ENCODE peak calls at places on chromosomes 6 and 20, in eight cellular contexts. One of them, this sample, is unnamed.

GRCh38 chr6:82904860-82905259 is 160.8 kb downstream of the UBE3D start:
- DNase-seq in HT1080: no peak
- DNase-seq in naive thymus-derived CD4-positive, alpha-beta T cell: no peak
- DNase-seq in NB4: no peak
- DNase-seq in mesothelial cell of epicardium: no peak
- DNase-seq in NCI-H524: no peak
- DNase-seq in mucosa of descending colon: no peak
- DNase-seq in activated CD8-positive, alpha-beta memory T cell treated with anti-CD3 and anti-CD28 coated beads, Interleukin-2, amount 50 U/mL, for 4 hours: no peak
- DNase-seq in this sample: no peak

GRCh38 chr20:33443512-33444239 is at the start of gene SNTA1:
- DNase-seq in HT1080: peak
- DNase-seq in naive thymus-derived CD4-positive, alpha-beta T cell: peak
- DNase-seq in NCI-H524: peak
- DNase-seq in NB4: peak
- DNase-seq in mucosa of descending colon: peak
- DNase-seq in activated CD8-positive, alpha-beta memory T cell treated with anti-CD3 and anti-CD28 coated beads, Interleukin-2, amount 50 U/mL, for 4 hours: peak
- DNase-seq in mesothelial cell of epicardium: peak
- DNase-seq in this sample: peak

GRCh38 chr6:53530346-53530745 is 14.6 kb downstream of the GCLC start:
- DNase-seq in NCI-H524: no peak
- DNase-seq in naive thymus-derived CD4-positive, alpha-beta T cell: no peak
- DNase-seq in mucosa of descending colon: no peak
- DNase-seq in mesothelial cell of epicardium: no peak
- DNase-seq in NB4: no peak
- DNase-seq in HT1080: no peak
- DNase-seq in activated CD8-positive, alpha-beta memory T cell treated with anti-CD3 and anti-CD28 coated beads, Interleukin-2, amount 50 U/mL, for 4 hours: no peak
- DNase-seq in this sample: no peak

GRCh38 chr6:134296762-134297161 is 21.1 kb downstream of the SGK1 start:
- DNase-seq in NB4: no peak
- DNase-seq in mesothelial cell of epicardium: no peak
- DNase-seq in activated CD8-positive, alpha-beta memory T cell treated with anti-CD3 and anti-CD28 coated beads, Interleukin-2, amount 50 U/mL, for 4 hours: no peak
- DNase-seq in HT1080: no peak
- DNase-seq in NCI-H524: no peak
- DNase-seq in naive thymus-derived CD4-positive, alpha-beta T cell: no peak
- DNase-seq in mucosa of descending colon: no peak
- DNase-seq in this sample: no peak

GRCh38 chr6:111661541-111662041 is 55.9 kb upstream of the TRAF3IP2 start:
- DNase-seq in naive thymus-derived CD4-positive, alpha-beta T cell: no peak
- DNase-seq in activated CD8-positive, alpha-beta memory T cell treated with anti-CD3 and anti-CD28 coated beads, Interleukin-2, amount 50 U/mL, for 4 hours: no peak
- DNase-seq in NB4: no peak
- DNase-seq in HT1080: no peak
- DNase-seq in mucosa of descending colon: peak
- DNase-seq in NCI-H524: peak
- DNase-seq in mesothelial cell of epicardium: no peak
- DNase-seq in this sample: no peak

GRCh38 chr6:22904413-22904812 is 335.0 kb downstream of the HDGFL1 start:
- DNase-seq in activated CD8-positive, alpha-beta memory T cell treated with anti-CD3 and anti-CD28 coated beads, Interleukin-2, amount 50 U/mL, for 4 hours: no peak
- DNase-seq in NB4: no peak
- DNase-seq in naive thymus-derived CD4-positive, alpha-beta T cell: no peak
- DNase-seq in HT1080: peak
- DNase-seq in mucosa of descending colon: no peak
- DNase-seq in NCI-H524: no peak
- DNase-seq in mesothelial cell of epicardium: no peak
- DNase-seq in this sample: no peak

GRCh38 chr6:17585766-17586502 is 14.2 kb upstream of the FAM8A1 start:
- DNase-seq in activated CD8-positive, alpha-beta memory T cell treated with anti-CD3 and anti-CD28 coated beads, Interleukin-2, amount 50 U/mL, for 4 hours: no peak
- DNase-seq in HT1080: peak
- DNase-seq in naive thymus-derived CD4-positive, alpha-beta T cell: no peak
- DNase-seq in NB4: peak
- DNase-seq in NCI-H524: peak
- DNase-seq in mucosa of descending colon: peak
- DNase-seq in mesothelial cell of epicardium: no peak
- DNase-seq in this sample: no peak

GRCh38 chr20:41538810-41539596 is 79.2 kb downstream of the CHD6 start:
- DNase-seq in NCI-H524: no peak
- DNase-seq in naive thymus-derived CD4-positive, alpha-beta T cell: no peak
- DNase-seq in mucosa of descending colon: no peak
- DNase-seq in mesothelial cell of epicardium: no peak
- DNase-seq in activated CD8-positive, alpha-beta memory T cell treated with anti-CD3 and anti-CD28 coated beads, Interleukin-2, amount 50 U/mL, for 4 hours: no peak
- DNase-seq in HT1080: no peak
- DNase-seq in NB4: no peak
- DNase-seq in this sample: no peak

GRCh38 chr20:20519269-20519668 is 151.4 kb downstream of the INSM1 start:
- DNase-seq in NCI-H524: no peak
- DNase-seq in naive thymus-derived CD4-positive, alpha-beta T cell: no peak
- DNase-seq in mucosa of descending colon: peak
- DNase-seq in activated CD8-positive, alpha-beta memory T cell treated with anti-CD3 and anti-CD28 coated beads, Interleukin-2, amount 50 U/mL, for 4 hours: no peak
- DNase-seq in mesothelial cell of epicardium: no peak
- DNase-seq in NB4: no peak
- DNase-seq in HT1080: no peak
- DNase-seq in this sample: no peak

GRCh38 chr6:113182370-113183141 is 674.6 kb upstream of the MARCKS start:
- DNase-seq in NB4: no peak
- DNase-seq in activated CD8-positive, alpha-beta memory T cell treated with anti-CD3 and anti-CD28 coated beads, Interleukin-2, amount 50 U/mL, for 4 hours: no peak
- DNase-seq in naive thymus-derived CD4-positive, alpha-beta T cell: no peak
- DNase-seq in HT1080: peak
- DNase-seq in mucosa of descending colon: no peak
- DNase-seq in NCI-H524: peak
- DNase-seq in mesothelial cell of epicardium: no peak
- DNase-seq in this sample: no peak

This sample was measured in D721Med.